ENCODE peak calls at places on chromosome 19, in nine cellular contexts. J is astrocyte; I is fibroblast of lung; V is HFF-Myc; Y is esophagus squamous epithelium; W is activated B cell treated with CpG ODN at 0.5 μM for 24 hours; M is germinal center; K is dorsolateral prefrontal cortex; D is activated CD4-positive, alpha-beta T cell treated with anti-CD3 and anti-CD28 coated beads for 36 hours. P is an unnamed sample.

GRCh38 chr19:41703602-41704293 is 4.7 kb upstream of the CEACAM5 start:
- DNase-seq in Y (no peak), K (no peak), V (no peak), M (no peak), D (no peak), W (no peak), J (no peak), I (no peak), P (no peak)

GRCh38 chr19:2549701-2550191 is 73.8 kb downstream of the GADD45B start:
- DNase-seq in K (peak; percentile 87), J (peak; percentile 98), I (peak; percentile 93), M (no peak), W (no peak), Y (no peak), V (no peak), D (no peak), P (no peak)

GRCh38 chr19:46722421-46723022 is 5.6 kb upstream of the PRKD2 start:
- DNase-seq in V (no peak), Y (no peak), M (no peak), W (peak; percentile 32), I (no peak), D (no peak), J (no peak), K (no peak), P (no peak)

GRCh38 chr19:29872224-29872731 is 60.5 kb downstream of the CCNE1 start:
- DNase-seq in D (peak; percentile 41), J (peak; percentile 6), K (no peak), W (no peak), V (no peak), Y (no peak), I (peak; percentile 5), M (no peak), P (no peak)

GRCh38 chr19:35509018-35509652 is 4.3 kb downstream of the DMKN start:
- DNase-seq in W (no peak), M (no peak), J (no peak), D (peak; percentile 63), V (no peak), I (no peak), Y (no peak), K (no peak), P (no peak)

GRCh38 chr19:1590641-1591397 is 1.8 kb downstream of the MBD3 start:
- DNase-seq in M (no peak), W (no peak), D (peak; percentile 65), J (no peak), Y (no peak), V (no peak), I (peak; percentile 21), K (no peak), P (no peak)

GRCh38 chr19:43594710-43595604 is 977 bp downstream of the IRGQ start:
- DNase-seq in Y (no peak), D (peak; percentile 87), K (peak; percentile 27), W (peak; percentile 57), I (peak; percentile 60), V (no peak), J (peak; percentile 33), M (peak; percentile 63), P (peak; percentile 61)

GRCh38 chr19:15113245-15114152 is 6.3 kb downstream of the SYDE1 start:
- DNase-seq in V (no peak), I (no peak), Y (no peak), W (no peak), M (no peak), K (no peak), J (no peak), D (no peak), P (no peak)

GRCh38 chr19:13014101-13014920 is 19.0 kb downstream of the NFIX start:
- DNase-seq in M (no peak), D (no peak), K (peak; percentile 57), I (peak; percentile 23), Y (no peak), J (no peak), V (no peak), W (no peak), P (no peak)